ENCODE peak calls at places on chromosomes 13 and 19, in six cellular contexts. One of them, this sample, is unnamed.

GRCh38 chr13:30002577-30002976 is 152.2 kb upstream of the UBL3 start:
- DNase-seq in ELR: peak; percentile 93
- DNase-seq in cardiac muscle cell: peak; percentile 32
- DNase-seq in stimulated activated CD4-positive, alpha-beta T cell treated with anti-CD3 and anti-CD28 coated beads, Interleukin-4, amount 100 ng/mL, for 24 hours: no peak
- DNase-seq in stimulated activated CD8-positive, alpha-beta memory T cell treated with anti-CD3 and anti-CD28 coated beads, Interleukin-12 subunit alpha, Interleukin-12 subunit beta, amount 100 ng/mL, for 4 hours: no peak
- DNase-seq in AG04449: peak; percentile 28
- DNase-seq in this sample: no peak

GRCh38 chr19:9535934-9536333 is 2.5 kb downstream of the ZNF426 start:
- DNase-seq in AG04449: no peak
- DNase-seq in stimulated activated CD8-positive, alpha-beta memory T cell treated with anti-CD3 and anti-CD28 coated beads, Interleukin-12 subunit alpha, Interleukin-12 subunit beta, amount 100 ng/mL, for 4 hours: no peak
- DNase-seq in stimulated activated CD4-positive, alpha-beta T cell treated with anti-CD3 and anti-CD28 coated beads, Interleukin-4, amount 100 ng/mL, for 24 hours: no peak
- DNase-seq in ELR: no peak
- DNase-seq in cardiac muscle cell: no peak
- DNase-seq in this sample: no peak

GRCh38 chr13:36030670-36031331 is 100.4 kb downstream of the DCLK1 start:
- DNase-seq in AG04449: peak; percentile 2
- DNase-seq in stimulated activated CD8-positive, alpha-beta memory T cell treated with anti-CD3 and anti-CD28 coated beads, Interleukin-12 subunit alpha, Interleukin-12 subunit beta, amount 100 ng/mL, for 4 hours: no peak
- DNase-seq in stimulated activated CD4-positive, alpha-beta T cell treated with anti-CD3 and anti-CD28 coated beads, Interleukin-4, amount 100 ng/mL, for 24 hours: no peak
- DNase-seq in cardiac muscle cell: peak; percentile 95
- DNase-seq in ELR: peak; percentile 8
- DNase-seq in this sample: no peak

GRCh38 chr19:13155472-13156284 is 5.5 kb downstream of the IER2 start:
- DNase-seq in stimulated activated CD8-positive, alpha-beta memory T cell treated with anti-CD3 and anti-CD28 coated beads, Interleukin-12 subunit alpha, Interleukin-12 subunit beta, amount 100 ng/mL, for 4 hours: peak; percentile 67
- DNase-seq in ELR: peak; percentile 86
- DNase-seq in AG04449: no peak
- DNase-seq in stimulated activated CD4-positive, alpha-beta T cell treated with anti-CD3 and anti-CD28 coated beads, Interleukin-4, amount 100 ng/mL, for 24 hours: peak; percentile 58
- DNase-seq in cardiac muscle cell: peak; percentile 95
- DNase-seq in this sample: peak; percentile 84

GRCh38 chr13:111505175-111505777 is 184.8 kb downstream of the TEX29 start:
- DNase-seq in cardiac muscle cell: no peak
- DNase-seq in ELR: peak; percentile 2
- DNase-seq in stimulated activated CD4-positive, alpha-beta T cell treated with anti-CD3 and anti-CD28 coated beads, Interleukin-4, amount 100 ng/mL, for 24 hours: no peak
- DNase-seq in AG04449: no peak
- DNase-seq in stimulated activated CD8-positive, alpha-beta memory T cell treated with anti-CD3 and anti-CD28 coated beads, Interleukin-12 subunit alpha, Interleukin-12 subunit beta, amount 100 ng/mL, for 4 hours: no peak
- DNase-seq in this sample: no peak

GRCh38 chr13:85277753-85278152 is 521.5 kb downstream of the SLITRK6 start:
- DNase-seq in stimulated activated CD8-positive, alpha-beta memory T cell treated with anti-CD3 and anti-CD28 coated beads, Interleukin-12 subunit alpha, Interleukin-12 subunit beta, amount 100 ng/mL, for 4 hours: no peak
- DNase-seq in AG04449: no peak
- DNase-seq in cardiac muscle cell: peak; percentile 30
- DNase-seq in stimulated activated CD4-positive, alpha-beta T cell treated with anti-CD3 and anti-CD28 coated beads, Interleukin-4, amount 100 ng/mL, for 24 hours: no peak
- DNase-seq in ELR: peak; percentile 71
- DNase-seq in this sample: no peak

GRCh38 chr13:97140611-97141010 is 81.5 kb upstream of the MBNL2 start:
- DNase-seq in stimulated activated CD4-positive, alpha-beta T cell treated with anti-CD3 and anti-CD28 coated beads, Interleukin-4, amount 100 ng/mL, for 24 hours: no peak
- DNase-seq in cardiac muscle cell: no peak
- DNase-seq in stimulated activated CD8-positive, alpha-beta memory T cell treated with anti-CD3 and anti-CD28 coated beads, Interleukin-12 subunit alpha, Interleukin-12 subunit beta, amount 100 ng/mL, for 4 hours: no peak
- DNase-seq in AG04449: no peak
- DNase-seq in ELR: peak; percentile 26
- DNase-seq in this sample: no peak

GRCh38 chr19:54660967-54661366 is 1.8 kb upstream of the LILRB4 start:
- DNase-seq in stimulated activated CD8-positive, alpha-beta memory T cell treated with anti-CD3 and anti-CD28 coated beads, Interleukin-12 subunit alpha, Interleukin-12 subunit beta, amount 100 ng/mL, for 4 hours: no peak
- DNase-seq in stimulated activated CD4-positive, alpha-beta T cell treated with anti-CD3 and anti-CD28 coated beads, Interleukin-4, amount 100 ng/mL, for 24 hours: no peak
- DNase-seq in ELR: no peak
- DNase-seq in cardiac muscle cell: no peak
- DNase-seq in AG04449: no peak
- DNase-seq in this sample: no peak

GRCh38 chr13:39552233-39552632 is 50.8 kb downstream of the LHFPL6 start:
- DNase-seq in stimulated activated CD8-positive, alpha-beta memory T cell treated with anti-CD3 and anti-CD28 coated beads, Interleukin-12 subunit alpha, Interleukin-12 subunit beta, amount 100 ng/mL, for 4 hours: no peak
- DNase-seq in ELR: no peak
- DNase-seq in AG04449: no peak
- DNase-seq in stimulated activated CD4-positive, alpha-beta T cell treated with anti-CD3 and anti-CD28 coated beads, Interleukin-4, amount 100 ng/mL, for 24 hours: no peak
- DNase-seq in cardiac muscle cell: no peak
- DNase-seq in this sample: no peak

GRCh38 chr13:42615691-42616090 is 41.7 kb downstream of the TNFSF11 start:
- DNase-seq in AG04449: no peak
- DNase-seq in cardiac muscle cell: no peak
- DNase-seq in stimulated activated CD8-positive, alpha-beta memory T cell treated with anti-CD3 and anti-CD28 coated beads, Interleukin-12 subunit alpha, Interleukin-12 subunit beta, amount 100 ng/mL, for 4 hours: no peak
- DNase-seq in ELR: peak; percentile 52
- DNase-seq in stimulated activated CD4-positive, alpha-beta T cell treated with anti-CD3 and anti-CD28 coated beads, Interleukin-4, amount 100 ng/mL, for 24 hours: no peak
- DNase-seq in this sample: no peak

GRCh38 chr13:68099616-68100015 is 869.5 kb upstream of the PCDH9 start:
- DNase-seq in ELR: peak; percentile 78
- DNase-seq in stimulated activated CD8-positive, alpha-beta memory T cell treated with anti-CD3 and anti-CD28 coated beads, Interleukin-12 subunit alpha, Interleukin-12 subunit beta, amount 100 ng/mL, for 4 hours: no peak
- DNase-seq in cardiac muscle cell: peak; percentile 2
- DNase-seq in AG04449: no peak
- DNase-seq in stimulated activated CD4-positive, alpha-beta T cell treated with anti-CD3 and anti-CD28 coated beads, Interleukin-4, amount 100 ng/mL, for 24 hours: no peak
- DNase-seq in this sample: no peak

GRCh38 chr13:83286737-83287136 is 595.5 kb downstream of the SLITRK1 start:
- DNase-seq in cardiac muscle cell: peak; percentile 15
- DNase-seq in stimulated activated CD4-positive, alpha-beta T cell treated with anti-CD3 and anti-CD28 coated beads, Interleukin-4, amount 100 ng/mL, for 24 hours: no peak
- DNase-seq in stimulated activated CD8-positive, alpha-beta memory T cell treated with anti-CD3 and anti-CD28 coated beads, Interleukin-12 subunit alpha, Interleukin-12 subunit beta, amount 100 ng/mL, for 4 hours: no peak
- DNase-seq in ELR: peak; percentile 43
- DNase-seq in AG04449: no peak
- DNase-seq in this sample: no peak

GRCh38 chr13:37058801-37059135 is 720 bp downstream of the SUPT20H start:
- DNase-seq in stimulated activated CD4-positive, alpha-beta T cell treated with anti-CD3 and anti-CD28 coated beads, Interleukin-4, amount 100 ng/mL, for 24 hours: no peak
- DNase-seq in stimulated activated CD8-positive, alpha-beta memory T cell treated with anti-CD3 and anti-CD28 coated beads, Interleukin-12 subunit alpha, Interleukin-12 subunit beta, amount 100 ng/mL, for 4 hours: no peak
- DNase-seq in ELR: peak; percentile 42
- DNase-seq in AG04449: no peak
- DNase-seq in cardiac muscle cell: peak; percentile 34
- DNase-seq in this sample: peak; percentile 39

GRCh38 chr13:111586291-111586690 is 265.8 kb downstream of the TEX29 start:
- DNase-seq in cardiac muscle cell: no peak
- DNase-seq in AG04449: no peak
- DNase-seq in stimulated activated CD8-positive, alpha-beta memory T cell treated with anti-CD3 and anti-CD28 coated beads, Interleukin-12 subunit alpha, Interleukin-12 subunit beta, amount 100 ng/mL, for 4 hours: no peak
- DNase-seq in ELR: no peak
- DNase-seq in stimulated activated CD4-positive, alpha-beta T cell treated with anti-CD3 and anti-CD28 coated beads, Interleukin-4, amount 100 ng/mL, for 24 hours: no peak
- DNase-seq in this sample: no peak

GRCh38 chr13:108193806-108194205 is 21.5 kb downstream of the LIG4 start:
- DNase-seq in AG04449: no peak
- DNase-seq in stimulated activated CD4-positive, alpha-beta T cell treated with anti-CD3 and anti-CD28 coated beads, Interleukin-4, amount 100 ng/mL, for 24 hours: no peak
- DNase-seq in ELR: no peak
- DNase-seq in stimulated activated CD8-positive, alpha-beta memory T cell treated with anti-CD3 and anti-CD28 coated beads, Interleukin-12 subunit alpha, Interleukin-12 subunit beta, amount 100 ng/mL, for 4 hours: no peak
- DNase-seq in cardiac muscle cell: no peak
- DNase-seq in this sample: no peak

GRCh38 chr13:78595819-78596700 is 7.3 kb downstream of the POU4F1 start:
- DNase-seq in cardiac muscle cell: no peak
- DNase-seq in stimulated activated CD8-positive, alpha-beta memory T cell treated with anti-CD3 and anti-CD28 coated beads, Interleukin-12 subunit alpha, Interleukin-12 subunit beta, amount 100 ng/mL, for 4 hours: no peak
- DNase-seq in stimulated activated CD4-positive, alpha-beta T cell treated with anti-CD3 and anti-CD28 coated beads, Interleukin-4, amount 100 ng/mL, for 24 hours: no peak
- DNase-seq in ELR: no peak
- DNase-seq in AG04449: no peak
- DNase-seq in this sample: peak; percentile 16

GRCh38 chr13:110713981-110714797 is 689 bp downstream of the ING1 start:
- DNase-seq in cardiac muscle cell: peak; percentile 58
- DNase-seq in stimulated activated CD4-positive, alpha-beta T cell treated with anti-CD3 and anti-CD28 coated beads, Interleukin-4, amount 100 ng/mL, for 24 hours: peak; percentile 71
- DNase-seq in stimulated activated CD8-positive, alpha-beta memory T cell treated with anti-CD3 and anti-CD28 coated beads, Interleukin-12 subunit alpha, Interleukin-12 subunit beta, amount 100 ng/mL, for 4 hours: peak; percentile 60
- DNase-seq in AG04449: no peak
- DNase-seq in ELR: peak; percentile 56
- DNase-seq in this sample: peak; percentile 72

GRCh38 chr13:113901642-113902041 is 37.8 kb upstream of the GAS6 start:
- DNase-seq in stimulated activated CD4-positive, alpha-beta T cell treated with anti-CD3 and anti-CD28 coated beads, Interleukin-4, amount 100 ng/mL, for 24 hours: no peak
- DNase-seq in stimulated activated CD8-positive, alpha-beta memory T cell treated with anti-CD3 and anti-CD28 coated beads, Interleukin-12 subunit alpha, Interleukin-12 subunit beta, amount 100 ng/mL, for 4 hours: no peak
- DNase-seq in ELR: no peak
- DNase-seq in AG04449: no peak
- DNase-seq in cardiac muscle cell: no peak
- DNase-seq in this sample: no peak

GRCh38 chr13:22915442-22916082 is 265.2 kb upstream of the SGCG start:
- DNase-seq in stimulated activated CD8-positive, alpha-beta memory T cell treated with anti-CD3 and anti-CD28 coated beads, Interleukin-12 subunit alpha, Interleukin-12 subunit beta, amount 100 ng/mL, for 4 hours: no peak
- DNase-seq in stimulated activated CD4-positive, alpha-beta T cell treated with anti-CD3 and anti-CD28 coated beads, Interleukin-4, amount 100 ng/mL, for 24 hours: no peak
- DNase-seq in ELR: peak; percentile 5
- DNase-seq in cardiac muscle cell: peak; percentile 71
- DNase-seq in AG04449: no peak
- DNase-seq in this sample: no peak